ENCODE peak calls at places on chromosome 5, in nine cellular contexts. Z is lung, W is tibial artery, U is endothelial cell of umbilical vein, E is uterus, Y is HCT116, Q is heart left ventricle, D is brain microvascular endothelial cell, I is psoas muscle. H is an unnamed sample.
A peak's percentile ranks its signal among the peaks of the same experiment; 100 is the strongest.

GRCh38 chr5:5155617-5156016 is 15.5 kb downstream of the ADAMTS16 start:
- DNase-seq in Y (no peak), U (no peak), E (no peak), Q (no peak), I (no peak), W (no peak), D (no peak), Z (no peak), H (no peak)

GRCh38 chr5:127029513-127030258 is 672 bp downstream of the MARCHF3 start:
- DNase-seq in Y (peak; percentile 50), D (peak; percentile 59), W (peak; percentile 74), Z (peak; percentile 68), I (peak; percentile 70), E (peak; percentile 30), U (peak; percentile 85), Q (peak; percentile 59), H (peak; percentile 60)

GRCh38 chr5:172443441-172444109 is 10.8 kb downstream of the SH3PXD2B start:
- DNase-seq in D (peak; percentile 94), Z (peak; percentile 75), E (peak; percentile 93), W (peak; percentile 92), I (peak; percentile 92), Y (peak; percentile 65), U (peak; percentile 97), Q (peak; percentile 94), H (peak; percentile 76)

GRCh38 chr5:93736284-93736683 is 5.1 kb downstream of the POU5F2 start:
- DNase-seq in U (no peak), Z (no peak), D (no peak), E (no peak), W (no peak), I (no peak), Q (no peak), Y (no peak), H (no peak)

GRCh38 chr5:40030661-40031060 is 605.9 kb upstream of the DAB2 start:
- DNase-seq in E (no peak), Y (no peak), I (no peak), U (no peak), W (no peak), D (no peak), Q (no peak), Z (no peak), H (no peak)

GRCh38 chr5:80181618-80182211 is 74.1 kb downstream of the SERINC5 start:
- DNase-seq in W (no peak), I (no peak), Y (peak; percentile 88), Z (peak; percentile 80), E (peak; percentile 22), D (no peak), U (no peak), Q (no peak), H (no peak)

GRCh38 chr5:143124593-143124992 is 278.9 kb downstream of the NR3C1 start:
- DNase-seq in I (no peak), U (no peak), Y (no peak), D (no peak), E (no peak), W (no peak), Z (no peak), Q (no peak), H (no peak)

GRCh38 chr5:1320436-1321344 is 24.2 kb downstream of the CLPTM1L start:
- DNase-seq in D (no peak), Z (no peak), E (peak; percentile 10), Y (no peak), Q (no peak), U (no peak), W (no peak), I (no peak), H (no peak)

GRCh38 chr5:97854871-97855762 is 672.1 kb upstream of the RIOK2 start:
- DNase-seq in D (peak; percentile 53), W (no peak), Q (peak; percentile 45), U (no peak), I (no peak), Y (no peak), Z (no peak), E (no peak), H (no peak)

GRCh38 chr5:151005975-151006576 is 14.3 kb upstream of the GPX3 start:
- DNase-seq in Y (no peak), E (peak; percentile 92), W (peak; percentile 95), D (no peak), Q (peak; percentile 70), Z (peak; percentile 66), I (peak; percentile 93), U (peak; percentile 36), H (peak; percentile 83)

GRCh38 chr5:52786937-52787599 is 648 bp upstream of the ITGA1 start:
- DNase-seq in D (no peak), Q (no peak), U (peak; percentile 24), E (peak; percentile 27), Y (peak; percentile 50), W (peak; percentile 69), Z (peak; percentile 36), I (no peak), H (no peak)

GRCh38 chr5:68418230-68418629 is 202.7 kb downstream of the PIK3R1 start:
- DNase-seq in D (no peak), Z (no peak), W (peak; percentile 69), I (no peak), U (no peak), Q (no peak), Y (no peak), E (peak; percentile 29), H (peak; percentile 44)

GRCh38 chr5:168796840-168797548 is 217.8 kb upstream of the PANK3 start:
- DNase-seq in Y (no peak), Q (no peak), W (no peak), Z (no peak), U (no peak), I (no peak), D (no peak), E (no peak), H (no peak)

GRCh38 chr5:32057157-32058096 is 116.7 kb downstream of the GOLPH3 start:
- DNase-seq in W (no peak), Y (peak; percentile 15), Q (no peak), D (no peak), I (no peak), U (no peak), E (no peak), Z (no peak), H (no peak)

DNA sequence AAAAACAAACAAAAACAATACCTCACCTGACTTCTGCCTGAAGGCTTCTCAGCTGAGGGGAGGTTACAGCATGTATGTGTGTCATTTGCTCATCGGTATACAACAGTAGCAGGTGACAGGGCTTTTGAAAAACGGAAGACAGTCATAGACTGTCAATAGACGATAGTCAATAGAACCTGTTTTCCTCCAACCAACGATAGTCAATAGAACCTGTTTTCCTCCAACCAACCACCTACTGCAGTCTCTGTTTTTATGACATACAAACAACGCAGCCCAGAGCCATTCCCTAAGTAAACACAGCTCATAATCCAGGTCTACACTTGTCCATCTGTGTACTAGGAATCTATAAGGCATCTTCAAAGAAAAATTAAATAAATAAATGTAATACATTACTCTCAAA is 74.5 kb downstream of the RETREG1 start:
- DNase-seq in E (no peak), I (no peak), Y (no peak), D (no peak), Q (no peak), U (no peak), Z (no peak), W (no peak), H (no peak)
- H3K4me3 ChIP-seq in E (no peak overlapping the region), I (no peak overlapping the region), Y (no peak overlapping the region), D (no peak overlapping the region), Q (no peak overlapping the region), U (no peak overlapping the region), Z (no peak overlapping the region), W (no peak overlapping the region), H (no peak overlapping the region)

DNA sequence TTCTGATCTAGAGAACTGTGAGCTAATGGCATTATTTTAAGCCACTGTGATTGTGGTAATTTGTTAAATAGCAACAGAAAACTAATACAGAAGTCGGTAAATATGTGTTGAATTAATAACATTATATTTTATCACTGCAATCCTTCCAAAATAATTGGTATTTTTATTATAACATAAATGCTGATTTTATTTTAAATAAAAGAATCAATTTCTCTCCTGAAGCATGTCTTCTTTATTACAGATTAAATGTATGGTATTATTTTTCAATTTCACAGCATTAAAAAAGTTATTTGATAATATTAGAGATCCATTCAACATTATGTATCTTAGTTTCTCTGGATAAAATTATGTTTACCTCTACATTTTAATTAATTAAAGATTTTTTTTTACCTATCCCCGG is 165.5 kb upstream of the EDIL3 start:
- DNase-seq in Y (no peak), Z (no peak), E (no peak), U (no peak), D (no peak), Q (no peak), I (no peak), W (no peak), H (no peak)
- TF ChIP-seq CTCF in Y (no peak), Z (no peak), E (no peak), U (no peak), D (no peak), Q (no peak), I (no peak), W (no peak), H (no peak)

GRCh38 chr5:174505621-174506020 is 218.8 kb upstream of the MSX2 start:
- DNase-seq in Y (no peak), E (no peak), Z (no peak), D (no peak), Q (no peak), W (no peak), U (no peak), I (no peak), H (no peak)

GRCh38 chr5:174503086-174503460 is 221.3 kb upstream of the MSX2 start:
- DNase-seq in E (no peak), Z (no peak), W (no peak), I (no peak), D (no peak), U (no peak), Y (no peak), Q (no peak), H (no peak)

GRCh38 chr5:174503461-174504265 is 220.7 kb upstream of the MSX2 start:
- DNase-seq in I (no peak), D (no peak), W (no peak), Z (no peak), Y (peak; percentile 91), Q (no peak), U (peak; percentile 2), E (no peak), H (no peak)

GRCh38 chr5:174501461-174502069 is 222.8 kb upstream of the MSX2 start:
- DNase-seq in E (no peak), W (no peak), Z (no peak), D (no peak), Q (no peak), I (no peak), U (no peak), Y (no peak), H (no peak)

DNA sequence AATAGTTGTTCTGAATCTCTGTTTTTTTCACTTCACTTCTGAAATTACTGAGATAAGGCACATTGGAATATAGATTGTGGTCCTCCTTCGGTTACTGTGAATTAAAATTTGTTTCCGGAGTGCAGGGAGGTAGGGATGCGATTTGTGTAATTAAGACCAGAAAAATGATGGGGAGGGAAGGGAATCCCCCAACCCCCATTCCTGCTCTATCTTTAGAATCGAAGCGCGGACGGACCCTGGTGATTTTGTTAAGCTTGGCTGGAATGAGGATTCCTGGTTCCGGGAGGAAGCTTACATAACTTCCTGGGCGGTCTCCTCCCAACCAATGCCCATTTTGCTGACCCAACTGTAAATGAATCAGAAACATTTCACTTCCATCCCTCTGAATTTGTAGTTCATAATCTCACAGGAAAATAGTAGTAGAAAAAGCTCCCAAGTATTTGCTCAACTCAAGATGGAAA is 220.1 kb upstream of the MSX2 start:
- DNase-seq in I (no peak), Y (no peak), E (no peak), Z (no peak), W (no peak), Q (no peak), D (no peak), U (no peak), H (no peak)
- H3K4me3 ChIP-seq in I (no peak overlapping the region), Y (peak overlapping the region; percentile 43), E (no peak overlapping the region), Z (no peak overlapping the region), W (no peak overlapping the region), Q (no peak overlapping the region), D (no peak overlapping the region), U (no peak overlapping the region), H (no peak overlapping the region)

GRCh38 chr5:149387982-149388381 is 8.9 kb upstream of the IL17B start:
- DNase-seq in Y (no peak), E (peak; percentile 80), D (peak; percentile 54), W (no peak), Q (no peak), Z (no peak), I (no peak), U (no peak), H (no peak)
- TF ChIP-seq CTCF in Y (no peak), E (no peak), D (no peak), W (no peak), Q (no peak), Z (no peak), I (no peak), U (no peak), H (no peak)

H was measured in gastrocnemius medialis.